ENCODE peak calls at places on chromosome 21, in nine cellular contexts. B is body of pancreas, M is HFF-Myc, C is IMR-90, D is nephron progenitor cell, X is heart left ventricle, S is astrocyte of the spinal cord, E is epithelial cell of esophagus, T is cardiac muscle cell. L is an unnamed sample.

GRCh38 chr21:37914211-37914900 is 1.9 kb downstream of the KCNJ6 start:
- DNase-seq in S (peak), M (no peak), D (peak), B (no peak), C (peak), X (no peak), T (peak), E (peak), L (no peak)

GRCh38 chr21:31683029-31683428 is 23.5 kb downstream of the SOD1 start:
- DNase-seq in D (no peak), X (no peak), M (no peak), S (no peak), B (no peak), C (no peak), E (no peak), T (no peak), L (no peak)

GRCh38 chr21:15080504-15080903 is 15.7 kb upstream of the NRIP1 start:
- DNase-seq in E (no peak), M (no peak), X (no peak), D (no peak), B (no peak), C (no peak), S (no peak), T (no peak), L (no peak)

GRCh38 chr21:14116080-14116481 is 94.7 kb downstream of the LIPI start:
- DNase-seq in C (no peak), D (no peak), E (no peak), X (no peak), B (no peak), S (no peak), M (no peak), T (no peak), L (no peak)

GRCh38 chr21:29148535-29148934 is 18.1 kb downstream of the MAP3K7CL start:
- DNase-seq in X (peak), S (peak), T (no peak), E (no peak), M (no peak), B (no peak), D (no peak), C (peak), L (no peak)

GRCh38 chr21:38567577-38568360 is 69.5 kb upstream of the ERG start:
- DNase-seq in M (peak), C (peak), B (no peak), X (no peak), D (peak), T (no peak), S (peak), E (peak), L (no peak)

GRCh38 chr21:34987673-34988072 is 61.4 kb downstream of the RUNX1 start:
- DNase-seq in D (no peak), C (no peak), S (no peak), T (no peak), E (no peak), B (no peak), X (no peak), M (no peak), L (no peak)

GRCh38 chr21:17495680-17496079 is 17.2 kb upstream of the CXADR start:
- DNase-seq in C (no peak), D (no peak), T (no peak), B (no peak), E (no peak), S (peak), M (no peak), X (no peak), L (no peak)

GRCh38 chr21:18522181-18522771 is 118.7 kb upstream of the TMPRSS15 start:
- DNase-seq in B (no peak), X (no peak), S (peak), D (no peak), T (peak), M (no peak), E (no peak), C (no peak), L (no peak)

GRCh38 chr21:17270234-17270633 is 242.6 kb upstream of the CXADR start:
- DNase-seq in B (no peak), S (peak), C (peak), X (no peak), M (peak), D (no peak), T (peak), E (peak), L (peak)

GRCh38 chr21:28826569-28826968 is 166.1 kb downstream of the LTN1 start:
- DNase-seq in C (no peak), M (no peak), X (no peak), T (no peak), B (no peak), D (no peak), S (no peak), E (no peak), L (no peak)

GRCh38 chr21:18759751-18760161 is 356.2 kb upstream of the TMPRSS15 start:
- DNase-seq in E (no peak), T (no peak), M (no peak), S (no peak), D (no peak), B (no peak), X (no peak), C (no peak), L (no peak)

GRCh38 chr21:19034041-19034440 is 630.5 kb upstream of the TMPRSS15 start:
- DNase-seq in B (no peak), E (no peak), S (no peak), T (no peak), D (no peak), X (no peak), C (no peak), M (no peak), L (no peak)

GRCh38 chr21:25171438-25171837 is 435.8 kb downstream of the MRPL39 start:
- DNase-seq in D (no peak), B (no peak), M (no peak), E (peak), C (peak), X (no peak), T (no peak), S (peak), L (no peak)

GRCh38 chr21:15749045-15749867 is 19.5 kb downstream of the USP25 start:
- DNase-seq in T (no peak), X (no peak), C (peak), B (no peak), D (no peak), M (no peak), E (no peak), S (peak), L (no peak)

GRCh38 chr21:34965200-34966174 is 83.6 kb downstream of the RUNX1 start:
- DNase-seq in X (no peak), S (peak), T (no peak), E (peak), C (peak), D (no peak), M (no peak), B (no peak), L (no peak)

GRCh38 chr21:37829447-37829846 is 86.8 kb downstream of the KCNJ6 start:
- DNase-seq in D (no peak), C (peak), X (no peak), B (peak), M (no peak), E (peak), T (no peak), S (peak), L (peak)

GRCh38 chr21:18617291-18617690 is 213.7 kb upstream of the TMPRSS15 start:
- DNase-seq in M (no peak), D (no peak), S (no peak), T (no peak), C (no peak), B (no peak), E (no peak), X (no peak), L (no peak)

GRCh38 chr21:34313116-34313515 is 50.7 kb upstream of the KCNE2 start:
- DNase-seq in T (no peak), M (no peak), X (no peak), E (peak), C (peak), D (no peak), S (no peak), B (no peak), L (no peak)

GRCh38 chr21:35045539-35046222 is 3.4 kb downstream of the RUNX1 start:
- DNase-seq in D (no peak), S (no peak), E (no peak), M (no peak), B (no peak), X (no peak), T (no peak), C (no peak), L (no peak)

GRCh38 chr21:25509862-25510261 is 97.4 kb downstream of the MRPL39 start:
- DNase-seq in C (no peak), E (no peak), X (no peak), D (no peak), T (no peak), B (no peak), M (no peak), S (no peak), L (no peak)

GRCh38 chr21:17900281-17900989 is 81.3 kb upstream of the C21orf91 start:
- DNase-seq in S (no peak), T (no peak), M (no peak), X (peak), D (no peak), C (no peak), E (no peak), B (no peak), L (no peak)

GRCh38 chr21:34846601-34847112 is 177.9 kb downstream of the CLIC6 start:
- DNase-seq in S (peak), E (peak), M (peak), B (no peak), C (peak), X (no peak), T (peak), D (peak), L (peak)

GRCh38 chr21:34983680-34984086 is 65.4 kb downstream of the RUNX1 start:
- DNase-seq in E (peak), M (no peak), B (no peak), C (peak), D (no peak), T (no peak), S (peak), X (no peak), L (no peak)

GRCh38 chr21:35349378-35350080 is 300.4 kb upstream of the RUNX1 start:
- DNase-seq in B (no peak), T (no peak), E (no peak), S (peak), M (no peak), D (no peak), X (no peak), C (peak), L (no peak)

GRCh38 chr21:15138475-15138874 is 73.7 kb upstream of the NRIP1 start:
- DNase-seq in X (no peak), S (no peak), D (no peak), M (no peak), C (no peak), T (no peak), E (no peak), B (peak), L (peak)

GRCh38 chr21:28822882-28823335 is 169.8 kb downstream of the LTN1 start:
- DNase-seq in C (peak), S (no peak), M (peak), B (no peak), T (no peak), D (peak), E (no peak), X (no peak), L (no peak)

GRCh38 chr21:38661296-38662223 is 144.2 kb upstream of the ETS2 start:
- DNase-seq in D (peak), S (peak), M (no peak), T (peak), C (peak), B (no peak), X (peak), E (peak), L (peak)

GRCh38 chr21:15617968-15618367 is 111.8 kb upstream of the USP25 start:
- DNase-seq in C (peak), D (no peak), M (peak), T (no peak), S (peak), B (no peak), X (no peak), E (peak), L (no peak)

GRCh38 chr21:18951291-18952038 is 547.9 kb upstream of the TMPRSS15 start:
- DNase-seq in D (peak), S (peak), B (no peak), M (no peak), C (no peak), E (no peak), X (no peak), T (peak), L (no peak)

DNA sequence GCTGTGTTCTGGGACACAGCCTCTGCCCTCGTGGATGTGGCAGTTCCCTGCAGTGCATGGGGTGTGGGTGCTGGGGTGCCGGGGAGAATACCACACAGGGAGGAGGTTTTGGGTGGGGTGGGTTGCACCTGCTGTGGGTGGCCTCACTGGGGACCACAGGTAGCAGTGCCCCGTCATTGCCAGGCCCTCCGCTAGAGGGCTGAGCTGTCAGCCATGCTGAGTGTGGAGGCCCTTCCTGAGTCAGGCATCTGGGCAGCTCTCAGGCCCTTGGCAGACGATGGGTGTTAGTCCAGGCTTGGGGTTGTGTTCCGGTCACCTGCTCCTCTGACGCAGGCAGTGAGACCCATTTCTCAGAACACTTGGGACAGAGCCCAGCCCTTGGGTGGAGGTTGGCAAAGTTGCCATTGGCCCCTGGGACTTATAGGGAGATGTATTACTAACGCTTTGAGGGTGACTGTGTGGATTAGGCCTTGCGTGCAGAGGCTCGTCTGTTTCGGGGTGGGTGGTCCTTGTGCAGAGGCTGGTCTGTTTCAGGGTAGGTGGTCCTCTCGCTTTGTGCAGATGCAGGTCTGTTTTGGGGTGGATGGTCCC is 23.9 kb downstream of the PCNT start:
- DNase-seq in S (peak), M (no peak), B (no peak), T (no peak), D (no peak), E (no peak), X (peak), C (no peak), L (no peak)
- TF ChIP-seq CTCF in S (peak), M (no peak), B (peak), T (peak), D (peak), E (peak), X (peak), C (no peak), L (no peak)

DNA sequence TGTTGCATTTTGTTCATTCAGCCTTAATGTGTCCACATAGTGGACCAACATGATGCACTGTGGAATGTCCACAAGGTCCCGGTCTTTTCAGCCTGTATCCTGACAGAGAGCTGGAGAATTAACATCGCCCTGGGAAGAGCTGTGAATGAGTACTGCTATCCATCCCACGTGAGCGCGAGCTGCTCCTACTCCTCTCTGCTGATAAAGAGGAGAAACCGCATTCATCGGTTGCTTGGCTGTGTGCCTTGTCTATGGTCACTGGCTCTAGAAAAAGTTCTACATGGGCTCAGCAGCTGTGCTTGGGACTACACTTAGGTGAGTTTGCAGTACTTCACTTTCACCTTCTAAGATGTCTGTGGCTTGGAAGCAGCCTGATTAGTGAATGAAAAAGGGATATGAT is 31.1 kb upstream of the IGSF5 start:
- DNase-seq in C (no peak), S (no peak), E (no peak), T (no peak), X (peak), D (no peak), B (no peak), M (no peak), L (no peak)
- TF ChIP-seq CTCF in C (no peak), S (no peak), E (no peak), T (no peak), X (no peak), D (no peak), B (no peak), M (no peak), L (no peak)

GRCh38 chr21:36589352-36589971 is 109.5 kb upstream of the SIM2 start:
- DNase-seq in B (peak), T (no peak), X (no peak), E (peak), S (no peak), M (peak), C (peak), D (no peak), L (peak)
- TF ChIP-seq CTCF in B (peak), T (peak), X (no peak), E (peak), S (peak), M (peak), C (peak), D (peak), L (peak)

DNA sequence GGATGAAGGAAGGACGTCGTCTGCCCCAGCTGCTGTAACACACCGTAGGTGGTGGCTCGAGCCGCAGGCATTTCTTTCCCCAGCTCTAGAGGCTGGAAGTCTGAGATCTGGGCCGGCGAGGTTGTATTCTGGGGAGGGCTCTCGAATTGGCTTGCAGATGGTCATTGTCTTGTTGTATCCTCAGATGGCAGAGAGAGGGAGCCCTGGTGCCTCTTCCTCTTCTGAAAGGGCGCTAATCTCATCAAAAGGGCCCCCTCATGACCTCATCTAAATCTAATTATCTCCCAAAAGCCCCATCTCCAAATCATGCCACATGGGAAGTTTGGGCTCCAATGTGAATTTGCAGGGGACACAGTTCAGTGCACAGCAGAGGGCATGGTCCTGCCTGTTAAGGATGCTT is 109.0 kb downstream of the SIK1 start:
- DNase-seq in S (no peak), E (no peak), D (no peak), X (no peak), T (no peak), B (no peak), C (no peak), M (no peak), L (no peak)
- TF ChIP-seq CTCF in S (no peak), E (no peak), D (no peak), X (no peak), T (no peak), B (no peak), C (no peak), M (no peak), L (no peak)

GRCh38 chr21:41932576-41933258 is 21.1 kb downstream of the C2CD2 start:
- DNase-seq in C (peak), S (no peak), E (peak), X (no peak), B (no peak), M (no peak), T (no peak), D (no peak), L (no peak)
- TF ChIP-seq CTCF in C (no peak), S (no peak), E (no peak), X (no peak), B (no peak), M (no peak), T (no peak), D (no peak), L (no peak)

DNA sequence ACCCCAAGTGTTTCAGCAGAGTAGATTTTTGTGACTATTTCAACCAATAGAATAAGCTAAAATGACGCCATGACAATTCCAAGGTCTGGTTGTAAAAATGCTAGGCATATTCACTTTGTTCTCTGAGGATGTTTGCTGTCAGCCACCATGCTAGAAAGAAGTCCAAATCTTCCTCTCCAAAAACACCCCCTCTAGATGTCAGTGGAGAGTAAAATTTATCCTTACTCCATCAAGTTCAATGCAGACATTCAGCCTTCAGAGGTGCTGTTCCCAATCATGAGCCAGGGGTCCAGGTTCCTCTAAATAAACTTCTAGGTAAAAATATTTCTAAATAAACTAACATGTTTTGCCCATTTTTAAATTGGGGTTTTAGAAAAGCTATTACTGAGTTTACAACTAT is 395.4 kb upstream of the ADAMTS5 start:
- DNase-seq in X (no peak), M (no peak), B (no peak), C (no peak), E (peak), D (no peak), S (no peak), T (no peak), L (no peak)
- TF ChIP-seq CTCF in X (peak), M (peak), B (no peak), C (peak), E (peak), D (no peak), S (peak), T (peak), L (no peak)

DNA sequence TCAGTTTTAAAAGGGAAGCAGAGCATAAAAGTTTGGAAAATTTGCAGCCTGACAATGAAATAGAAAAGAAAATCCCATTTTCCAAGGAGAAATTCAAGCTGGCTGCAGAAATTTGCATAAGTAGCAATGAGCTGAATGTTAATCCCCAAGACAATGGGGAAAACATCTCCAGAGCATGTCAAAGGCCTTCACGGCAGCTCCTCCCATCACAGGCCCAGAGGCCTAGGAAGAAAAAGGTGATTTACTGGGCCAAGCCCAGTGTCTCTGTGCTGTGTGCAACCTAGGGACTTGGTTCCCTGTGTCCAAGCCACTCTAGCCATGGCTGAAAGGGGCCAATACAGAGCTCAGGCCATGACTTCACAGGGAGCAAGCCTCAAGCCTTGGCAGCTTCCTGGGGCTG is 26.1 kb downstream of the KRTAP20-3 start:
- DNase-seq in D (no peak), T (no peak), M (no peak), C (no peak), S (no peak), X (no peak), E (no peak), B (no peak), L (no peak)
- TF ChIP-seq CTCF in D (no peak), T (no peak), M (no peak), C (no peak), S (no peak), X (no peak), E (no peak), B (no peak), L (no peak)

DNA sequence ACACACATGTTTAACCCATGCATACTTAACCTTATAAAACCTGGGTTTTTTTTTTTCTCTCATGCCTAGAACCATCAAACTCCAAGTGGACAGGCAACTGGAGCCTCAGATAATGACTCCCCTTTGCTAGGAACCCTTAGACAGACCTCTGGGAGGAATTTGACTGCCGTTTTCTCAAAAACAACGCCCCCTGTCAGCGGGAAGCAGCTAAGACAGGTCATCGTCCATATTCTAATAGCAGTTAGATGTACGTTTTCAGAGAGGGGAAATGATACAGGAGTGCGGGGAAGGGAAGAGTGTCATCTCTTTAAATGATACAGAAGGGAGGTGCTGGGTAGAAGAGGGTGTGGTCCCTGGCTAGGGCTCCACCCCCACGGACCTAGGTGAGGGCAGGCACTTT is 34.7 kb downstream of the LRRC3 start:
- DNase-seq in X (no peak), S (no peak), T (no peak), D (no peak), B (no peak), E (no peak), C (no peak), M (no peak), L (no peak)
- TF ChIP-seq CTCF in X (no peak), S (no peak), T (peak), D (no peak), B (no peak), E (no peak), C (no peak), M (peak), L (no peak)

GRCh38 chr21:32829504-32829903 is 57.9 kb upstream of the PAXBP1 start:
- DNase-seq in T (no peak), E (no peak), M (no peak), X (no peak), D (no peak), C (no peak), S (no peak), B (no peak), L (no peak)

GRCh38 chr21:32828908-32829307 is 57.4 kb upstream of the PAXBP1 start:
- DNase-seq in T (no peak), X (no peak), E (no peak), D (no peak), S (no peak), M (no peak), B (no peak), C (no peak), L (no peak)

GRCh38 chr21:32824950-32825349 is 53.4 kb upstream of the PAXBP1 start:
- DNase-seq in S (no peak), T (no peak), D (no peak), M (no peak), B (no peak), C (no peak), E (no peak), X (no peak), L (no peak)

GRCh38 chr21:32826317-32827167 is 55.0 kb upstream of the PAXBP1 start:
- DNase-seq in S (peak), E (peak), M (peak), D (peak), X (no peak), C (peak), T (peak), B (peak), L (peak)
- TF ChIP-seq CTCF in S (peak), E (peak), M (peak), D (peak), X (peak), C (peak), T (peak), B (peak), L (peak)